ENCODE peak calls at places on chromosomes 2 and 18, in five cellular contexts. O is body of pancreas; F is CD8-positive, alpha-beta memory T cell; P is AG04450; E is right atrium auricular region. G is an unnamed sample.

GRCh38 chr2:28821295-28821958 is 10.8 kb downstream of the SPDYA start:
- DNase-seq in P (no peak), E (no peak), O (peak; percentile 62), F (peak; percentile 60), G (peak; percentile 61)

GRCh38 chr2:143355814-143356213 is 226.6 kb downstream of the ARHGAP15 start:
- DNase-seq in P (no peak), F (no peak), E (no peak), O (no peak), G (no peak)

GRCh38 chr18:79246309-79247108 is 149.2 kb upstream of the NFATC1 start:
- DNase-seq in P (peak; percentile 15), O (peak; percentile 63), E (peak; percentile 71), F (peak; percentile 41), G (peak; percentile 70)

GRCh38 chr2:145273840-145274239 is 753.9 kb upstream of the ZEB2 start:
- DNase-seq in F (no peak), P (no peak), E (no peak), O (no peak), G (no peak)

GRCh38 chr2:241270531-241270930 is 44.9 kb downstream of the HDLBP start:
- DNase-seq in F (no peak), E (peak; percentile 55), O (no peak), P (no peak), G (no peak)

GRCh38 chr2:126748188-126748760 is 92.3 kb downstream of the GYPC start:
- DNase-seq in E (peak; percentile 23), O (no peak), F (no peak), P (no peak), G (peak; percentile 17)

GRCh38 chr2:28747714-28748113 is 3.9 kb upstream of the PPP1CB start:
- DNase-seq in E (no peak), O (no peak), F (no peak), P (no peak), G (no peak)

GRCh38 chr2:186570587-186570986 is 19.3 kb upstream of the ITGAV start:
- DNase-seq in E (no peak), P (no peak), F (no peak), O (no peak), G (no peak)

GRCh38 chr2:42864641-42865280 is 72.4 kb upstream of the HAAO start:
- DNase-seq in F (no peak), O (no peak), P (no peak), E (no peak), G (no peak)

GRCh38 chr18:27954226-27954625 is 222.7 kb downstream of the CDH2 start:
- DNase-seq in E (no peak), O (no peak), P (peak; percentile 41), F (no peak), G (no peak)
- H3K27ac ChIP-seq in E (no peak overlapping the region), O (no peak overlapping the region), P (no peak overlapping the region), F (no peak overlapping the region), G (no peak overlapping the region)

DNA sequence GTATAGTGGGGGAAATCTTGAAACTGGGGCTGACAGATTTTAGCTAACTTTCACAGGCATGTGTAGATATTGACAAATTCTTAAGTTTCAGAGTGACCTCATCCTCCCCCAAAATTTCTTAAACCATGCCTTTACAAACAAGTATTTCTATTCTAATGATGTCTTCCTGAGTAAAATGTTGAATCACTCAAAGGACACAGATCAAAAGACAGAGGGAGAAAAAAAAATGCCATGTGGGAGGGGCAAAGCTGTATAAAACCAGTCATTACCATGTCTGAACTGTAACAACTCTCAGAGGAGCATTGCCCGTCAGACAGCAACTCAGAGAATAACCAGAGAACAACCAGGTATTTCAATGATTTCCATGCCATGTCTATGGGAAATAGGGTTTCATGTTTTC is at the start of gene SERPINB2:
- DNase-seq in E (no peak), O (no peak), F (no peak), P (no peak), G (no peak)
- H3K27ac ChIP-seq in E (no peak within 1 kb of the TSS), O (no peak within 1 kb of the TSS), F (no peak within 1 kb of the TSS), P (no peak within 1 kb of the TSS), G (no peak within 1 kb of the TSS)

GRCh38 chr2:100581265-100581612 is 18.4 kb downstream of the PDCL3 start:
- DNase-seq in E (no peak), O (no peak), P (no peak), F (no peak), G (no peak)
- H3K27ac ChIP-seq in E (no peak overlapping the region), O (no peak overlapping the region), P (no peak overlapping the region), F (peak overlapping the region; percentile 73), G (peak overlapping the region; percentile 82)

GRCh38 chr2:233062447-233062842 is 2.3 kb downstream of the INPP5D start:
- DNase-seq in O (no peak), P (no peak), E (no peak), F (no peak), G (no peak)
- H3K27ac ChIP-seq in O (no peak overlapping the region), P (no peak overlapping the region), E (peak overlapping the region; percentile 77), F (peak overlapping the region; percentile 80), G (peak overlapping the region; percentile 30)

GRCh38 chr2:85216051-85216431 is 82.8 kb downstream of the TCF7L1 start:
- DNase-seq in P (no peak), O (no peak), E (no peak), F (no peak), G (no peak)
- H3K27ac ChIP-seq in P (peak overlapping the region; percentile 82), O (no peak overlapping the region), E (peak overlapping the region; percentile 40), F (no peak overlapping the region), G (no peak overlapping the region)

DNA sequence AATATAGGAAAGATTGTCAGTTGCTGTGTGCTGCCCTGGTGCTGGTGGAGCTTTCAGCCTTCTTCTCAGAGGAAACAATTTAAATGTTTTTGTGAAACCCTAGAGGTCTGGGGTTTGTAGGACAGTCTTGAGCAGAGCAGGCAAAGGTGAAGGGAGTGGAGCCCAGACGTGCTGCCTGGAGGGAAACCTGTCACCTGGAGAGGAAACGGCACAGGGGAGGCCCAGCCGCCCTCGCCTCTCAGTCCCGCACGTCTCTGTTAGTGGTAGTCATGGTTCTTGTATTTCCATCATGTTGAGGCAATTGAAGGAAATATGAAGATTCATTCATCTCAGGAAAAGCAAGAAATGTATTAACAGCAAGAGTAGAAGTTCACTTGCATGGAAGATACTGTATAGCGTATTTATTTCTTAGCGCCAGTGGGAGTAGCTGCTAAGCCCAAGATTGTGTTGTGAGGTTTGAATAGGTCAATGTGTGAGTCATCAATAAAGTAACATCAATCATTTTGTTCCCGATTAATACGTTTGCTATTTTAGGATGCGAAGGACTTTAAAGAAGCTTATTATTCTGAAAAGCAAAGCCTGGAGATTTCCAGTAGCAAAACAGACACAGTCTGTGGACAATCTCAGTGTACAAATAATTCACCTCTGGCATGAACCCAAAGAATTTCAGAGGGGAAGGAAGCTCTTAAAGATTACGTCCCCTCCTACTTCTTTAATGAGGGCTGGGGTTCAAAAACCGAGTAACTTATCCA is 70.4 kb downstream of the LRRFIP1 start:
- DNase-seq in F (peak; percentile 39), P (no peak), O (no peak), E (no peak), G (no peak)
- H3K27ac ChIP-seq in F (peak overlapping the region; percentile 20), P (no peak overlapping the region), O (no peak overlapping the region), E (peak overlapping the region; percentile 92), G (peak overlapping the region; percentile 66)

GRCh38 chr18:49848115-49848514 is 34.8 kb upstream of the ACAA2 start:
- DNase-seq in P (no peak), O (no peak), F (no peak), E (peak; percentile 28), G (peak; percentile 16)

GRCh38 chr18:49851624-49852023 is 38.3 kb upstream of the ACAA2 start:
- DNase-seq in P (no peak), O (no peak), F (no peak), E (peak; percentile 49), G (no peak)

GRCh38 chr18:49850636-49851035 is 37.3 kb upstream of the ACAA2 start:
- DNase-seq in O (no peak), E (peak; percentile 54), F (no peak), P (no peak), G (no peak)

GRCh38 chr18:49847524-49847923 is 34.2 kb upstream of the ACAA2 start:
- DNase-seq in O (no peak), E (peak; percentile 11), F (no peak), P (no peak), G (peak; percentile 19)

GRCh38 chr18:49849331-49850217 is 36.2 kb upstream of the ACAA2 start:
- DNase-seq in P (peak; percentile 63), O (peak; percentile 60), E (peak; percentile 58), F (no peak), G (peak; percentile 82)
- H3K27ac ChIP-seq in P (no peak overlapping the region), O (no peak overlapping the region), E (no peak overlapping the region), F (no peak overlapping the region), G (peak overlapping the region; percentile 55)